ENCODE peak calls at places on chromosomes 7 and 10, in ten cellular contexts. N is SK-N-DZ; S is body of pancreas; C is stimulated activated CD8-positive, alpha-beta memory T cell treated with anti-CD3 and anti-CD28 coated beads, Interleukin-4, amount 100 ng/mL, for 1 hour; B is T follicular helper cell; M is WTC11; U is NCI-H2171 treated with DMSO at 0.1 percent for 48 hours; R is nucleus accumbens; K is T-helper 2 cell; P is Kasumi-1. E is an unnamed sample.

GRCh38 chr7:142871260-142872105 is 14.1 kb downstream of the TRPV6 start:
- DNase-seq in R (no peak), S (no peak), K (no peak), P (no peak), U (no peak), M (no peak), C (no peak), B (no peak), N (no peak), E (no peak)

GRCh38 chr10:3689871-3690510 is 95.0 kb downstream of the KLF6 start:
- DNase-seq in R (peak; percentile 32), N (no peak), C (no peak), M (no peak), U (no peak), P (no peak), S (no peak), K (no peak), B (no peak), E (no peak)

GRCh38 chr7:22801907-22802306 is 20.7 kb downstream of the TOMM7 start:
- DNase-seq in R (no peak), S (no peak), C (no peak), M (peak; percentile 30), N (peak; percentile 23), U (no peak), P (no peak), B (no peak), K (no peak), E (no peak)

GRCh38 chr10:124282326-124282725 is 136.4 kb downstream of the OAT start:
- DNase-seq in M (no peak), K (no peak), B (no peak), P (no peak), N (no peak), C (no peak), R (no peak), S (no peak), U (no peak), E (no peak)

GRCh38 chr7:137873524-137873923 is 26.8 kb upstream of the DGKI start:
- DNase-seq in N (no peak), M (no peak), S (no peak), B (no peak), C (no peak), P (no peak), K (no peak), U (no peak), R (no peak), E (no peak)

GRCh38 chr7:33183504-33183903 is 54.1 kb downstream of the BBS9 start:
- DNase-seq in P (no peak), K (no peak), B (no peak), N (no peak), R (no peak), C (no peak), U (no peak), M (no peak), S (no peak), E (peak; percentile 20)

GRCh38 chr10:102621418-102622325 is 22.6 kb upstream of the TRIM8 start:
- DNase-seq in B (no peak), C (no peak), P (no peak), K (no peak), M (no peak), R (peak; percentile 37), S (no peak), N (no peak), U (no peak), E (no peak)

GRCh38 chr7:55964802-55965470 is 551 bp downstream of the NIPSNAP2 start:
- DNase-seq in U (peak; percentile 24), S (peak; percentile 84), K (peak; percentile 27), R (peak; percentile 66), N (peak; percentile 56), B (no peak), C (no peak), P (peak; percentile 71), M (peak; percentile 68), E (peak; percentile 84)

GRCh38 chr7:106193661-106194060 is 81.5 kb upstream of the SYPL1 start:
- DNase-seq in U (peak; percentile 32), B (no peak), C (no peak), R (no peak), M (no peak), N (no peak), S (no peak), P (no peak), K (no peak), E (no peak)

GRCh38 chr7:45190406-45191165 is 33.0 kb downstream of the RAMP3 start:
- DNase-seq in U (no peak), S (no peak), N (no peak), K (no peak), B (no peak), R (no peak), M (no peak), C (no peak), P (no peak), E (no peak)

GRCh38 chr10:18246967-18247366 is 106.7 kb downstream of the CACNB2 start:
- DNase-seq in R (no peak), S (no peak), K (no peak), C (no peak), U (peak; percentile 31), N (no peak), M (no peak), B (no peak), P (no peak), E (no peak)

GRCh38 chr7:14931511-14932215 is 29.1 kb upstream of the DGKB start:
- DNase-seq in C (no peak), K (no peak), B (no peak), M (no peak), N (no peak), R (no peak), P (no peak), S (peak; percentile 83), U (no peak), E (no peak)

GRCh38 chr7:116354546-116355422 is 144.4 kb downstream of the TES start:
- DNase-seq in K (no peak), M (no peak), U (no peak), R (no peak), N (no peak), P (peak; percentile 20), C (no peak), B (no peak), S (peak; percentile 72), E (peak; percentile 75)